ENCODE peak calls at places on chromosomes 2 and 18, in four cellular contexts. D, V, M and G are unnamed samples.

GRCh38 chr2:16069933-16070647 is 129.7 kb downstream of the MYCN start:
- DNase-seq in D (no peak), V (no peak), M (no peak), G (no peak)

GRCh38 chr18:68840554-68841263 is 42.8 kb downstream of the CCDC102B start:
- DNase-seq in D (peak; percentile 87), V (peak; percentile 85), M (peak; percentile 51), G (peak; percentile 97)

GRCh38 chr18:28041366-28041765 is 135.6 kb downstream of the CDH2 start:
- DNase-seq in D (peak; percentile 80), V (no peak), M (no peak), G (peak; percentile 67)

GRCh38 chr2:100214265-100214961 is 72.0 kb upstream of the AFF3 start:
- DNase-seq in D (peak; percentile 23), V (no peak), M (no peak), G (peak; percentile 64)

GRCh38 chr2:130806370-130806769 is 30.3 kb upstream of the ARHGEF4 start:
- DNase-seq in D (no peak), V (no peak), M (no peak), G (no peak)

GRCh38 chr18:46761054-46761769 is 4.4 kb upstream of the ST8SIA5 start:
- DNase-seq in D (no peak), V (no peak), M (no peak), G (no peak)

GRCh38 chr2:162126145-162126926 is 25.7 kb downstream of the GCG start:
- DNase-seq in D (peak; percentile 29), V (no peak), M (no peak), G (peak; percentile 77)

GRCh38 chr2:32833709-32834108 is 113.0 kb upstream of the LTBP1 start:
- DNase-seq in D (no peak), V (no peak), M (no peak), G (no peak)

GRCh38 chr2:235399895-235400294 is 93.9 kb upstream of the AGAP1 start:
- DNase-seq in D (no peak), V (no peak), M (no peak), G (no peak)

GRCh38 chr2:39220136-39220535 is 23.6 kb downstream of the CDKL4 start:
- DNase-seq in D (no peak), V (no peak), M (no peak), G (no peak)

GRCh38 chr2:39217192-39217550 is 26.6 kb downstream of the CDKL4 start:
- DNase-seq in D (no peak), V (no peak), M (no peak), G (no peak)

GRCh38 chr2:39215545-39215944 is 28.2 kb downstream of the CDKL4 start:
- DNase-seq in D (no peak), V (no peak), M (no peak), G (no peak)

GRCh38 chr2:39218401-39218800 is 25.4 kb downstream of the CDKL4 start:
- DNase-seq in D (no peak), V (no peak), M (no peak), G (no peak)

GRCh38 chr2:39216495-39217191 is 27.1 kb downstream of the CDKL4 start:
- DNase-seq in D (no peak), V (no peak), M (no peak), G (no peak)
- H3K4me3 ChIP-seq in D (no peak overlapping the region), V (no peak overlapping the region), M (no peak overlapping the region), G (no peak overlapping the region)

DNA sequence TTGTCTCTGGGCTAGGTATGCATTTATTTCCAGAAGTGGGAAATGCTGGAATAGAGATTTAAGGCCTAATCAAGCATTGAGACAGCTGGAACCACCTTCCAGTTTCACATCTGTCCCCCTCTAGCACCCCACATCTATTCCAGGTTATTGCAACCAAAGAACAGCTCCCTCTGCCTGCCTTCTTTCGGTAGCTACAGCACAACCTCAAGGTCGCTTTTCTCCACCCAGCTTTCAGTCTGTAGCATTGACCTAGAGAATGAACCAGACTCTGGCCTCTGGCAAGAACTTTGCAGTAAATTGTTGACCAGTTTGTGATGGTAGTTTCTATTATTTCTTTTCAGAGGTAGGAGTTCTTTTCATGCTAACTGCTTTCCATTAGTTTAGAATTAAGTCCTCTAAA is 484.2 kb downstream of the DLGAP1 start:
- DNase-seq in D (no peak), V (no peak), M (no peak), G (no peak)
- TF ChIP-seq CTCF in D (no peak), V (peak; percentile 9), M (peak; percentile 44), G (no peak)

DNA sequence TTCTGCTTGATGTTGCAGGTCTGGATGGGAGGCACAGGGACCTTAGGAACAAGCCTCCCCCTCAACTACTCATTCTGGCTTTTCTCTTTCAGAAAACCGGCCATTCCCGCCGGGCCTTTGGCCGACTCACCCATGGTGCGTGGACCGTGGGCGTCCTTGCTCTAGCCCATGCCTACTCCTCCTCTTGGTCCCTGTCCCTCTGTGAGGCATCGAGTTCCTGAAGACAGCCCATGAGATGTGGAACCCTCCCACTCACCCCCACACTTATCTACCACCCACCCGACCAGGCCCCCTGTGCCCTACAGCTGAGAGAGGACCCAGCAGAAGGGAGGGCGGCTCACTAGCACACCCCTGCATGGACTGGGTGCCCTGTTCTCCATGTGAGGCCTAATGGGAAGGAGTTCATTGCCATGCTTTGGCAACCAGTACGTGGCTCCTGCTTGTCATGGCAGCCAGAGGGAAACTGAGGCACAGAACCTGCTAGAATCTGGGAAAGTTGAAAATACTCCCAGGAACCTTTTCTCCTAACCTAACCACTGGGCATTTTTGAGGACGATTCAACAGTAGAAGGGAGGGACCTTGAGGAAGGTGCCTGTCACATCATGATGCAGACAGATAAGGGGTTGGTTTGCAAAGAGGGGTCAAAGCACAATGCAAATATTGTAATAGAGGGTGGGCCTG is 8.5 kb downstream of the SPEG start:
- DNase-seq in D (no peak), V (no peak), M (no peak), G (no peak)
- H3K4me3 ChIP-seq in D (peak overlapping the region; percentile 65), V (peak overlapping the region; percentile 68), M (no peak overlapping the region), G (no peak overlapping the region)

GRCh38 chr2:5618271-5618670 is 73.9 kb upstream of the SOX11 start:
- DNase-seq in D (no peak), V (no peak), M (no peak), G (no peak)
- TF ChIP-seq CTCF in D (no peak), V (no peak), M (no peak), G (no peak)

GRCh38 chr2:132978840-132979239 is 308.8 kb upstream of the LYPD1 start:
- DNase-seq in D (no peak), V (no peak), M (no peak), G (no peak)
- H3K4me3 ChIP-seq in D (no peak overlapping the region), V (no peak overlapping the region), M (no peak overlapping the region), G (no peak overlapping the region)

DNA sequence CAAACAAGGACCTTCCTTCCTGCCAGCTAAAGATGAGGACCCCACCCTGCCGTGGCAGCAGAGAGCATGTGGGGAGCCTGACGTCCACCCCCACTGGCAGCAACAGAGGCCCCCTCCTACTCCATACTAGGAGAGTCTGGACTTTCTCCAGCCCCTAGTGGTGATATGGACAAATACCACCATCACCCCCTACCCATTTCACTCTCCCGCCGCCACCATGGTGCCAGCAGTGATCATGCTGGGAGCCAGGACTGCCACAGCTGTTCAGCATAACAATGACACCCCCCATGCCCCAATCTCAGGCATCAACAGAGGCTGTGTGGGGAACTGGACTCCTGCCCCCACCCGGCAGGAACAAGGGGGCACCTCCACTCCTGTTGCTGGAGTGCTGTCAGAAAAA is 42.7 kb upstream of the ATP9B start:
- DNase-seq in D (no peak), V (no peak), M (no peak), G (no peak)
- TF ChIP-seq CTCF in D (no peak), V (no peak), M (no peak), G (no peak)

GRCh38 chr2:25252291-25253152 is 84.1 kb upstream of the POMC start:
- DNase-seq in D (peak; percentile 37), V (no peak), M (no peak), G (peak; percentile 55)

GRCh38 chr2:25251461-25252273 is 83.3 kb upstream of the POMC start:
- DNase-seq in D (peak; percentile 15), V (no peak), M (no peak), G (peak; percentile 18)

GRCh38 chr2:25249785-25250184 is 81.4 kb upstream of the POMC start:
- DNase-seq in D (no peak), V (no peak), M (no peak), G (no peak)

GRCh38 chr2:25250331-25251031 is 82.1 kb upstream of the POMC start:
- DNase-seq in D (peak; percentile 22), V (peak; percentile 28), M (no peak), G (no peak)

DNA sequence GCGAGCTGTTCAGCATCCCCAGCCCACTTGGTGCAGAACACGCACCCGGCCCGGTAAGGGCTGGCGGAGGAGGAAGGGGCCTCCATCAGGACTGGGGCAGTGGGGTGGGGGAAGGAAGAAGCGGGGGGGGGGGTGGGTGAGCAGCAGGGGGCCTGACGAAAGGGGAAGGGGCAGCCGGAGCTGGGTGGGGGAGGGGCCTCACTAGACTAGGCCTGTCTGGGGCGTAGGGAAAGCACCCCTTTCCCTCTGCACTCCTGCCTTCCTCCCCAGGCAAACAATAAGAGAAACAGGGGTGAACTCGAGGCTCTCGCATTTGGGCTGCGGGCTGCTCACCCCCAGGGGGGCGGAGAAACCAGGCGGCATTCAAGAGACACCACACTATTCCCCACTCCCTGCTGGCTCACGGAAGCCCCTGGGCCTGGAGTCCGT is 82.7 kb upstream of the POMC start:
- DNase-seq in D (no peak), V (no peak), M (no peak), G (no peak)
- H3K4me3 ChIP-seq in D (no peak overlapping the region), V (no peak overlapping the region), M (peak overlapping the region; percentile 60), G (peak overlapping the region; percentile 60)

GRCh38 chr18:58449366-58449935 is 179.4 kb downstream of the ALPK2 start:
- DNase-seq in D (no peak), V (no peak), M (no peak), G (no peak)
- TF ChIP-seq CTCF in D (no peak), V (no peak), M (no peak), G (no peak)

DNA sequence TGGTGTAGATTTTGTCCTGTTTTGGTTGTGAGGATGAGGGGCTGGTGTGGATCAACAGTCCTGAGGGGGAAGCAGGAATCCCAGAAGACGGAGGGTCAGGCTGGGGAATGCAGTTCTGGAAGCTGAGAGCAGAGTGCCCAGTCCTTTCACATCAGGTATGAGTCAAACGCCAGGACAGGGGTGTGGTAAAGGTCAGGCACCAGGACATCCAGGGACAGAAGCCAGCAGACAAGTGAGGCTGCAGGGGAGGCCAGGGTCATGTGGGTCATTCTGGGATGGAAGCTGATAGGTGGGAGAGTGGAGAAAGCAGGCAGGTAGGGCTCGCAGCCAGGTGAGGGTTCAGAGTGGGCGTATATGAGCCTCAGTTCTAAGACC is 12.8 kb upstream of the GNLY start:
- DNase-seq in D (no peak), V (no peak), M (no peak), G (no peak)
- H3K4me3 ChIP-seq in D (no peak overlapping the region), V (no peak overlapping the region), M (no peak overlapping the region), G (no peak overlapping the region)